ENCODE peak calls at places on chromosomes 2 and 18, in ten cellular contexts. One of them, this sample, is unnamed.

GRCh38 chr2:199819746-199820145 is 31.2 kb downstream of the FTCDNL1 start:
- DNase-seq in upper lobe of right lung: no peak
- DNase-seq in CD8-positive, alpha-beta T cell: no peak
- DNase-seq in neural progenitor cell: no peak
- DNase-seq in thoracic aorta: no peak
- DNase-seq in HCT116: no peak
- DNase-seq in esophagus squamous epithelium: no peak
- DNase-seq in cardiac muscle cell: no peak
- DNase-seq in heart right ventricle: no peak
- DNase-seq in psoas muscle: no peak
- DNase-seq in this sample: no peak

GRCh38 chr2:156541706-156542105 is 105.5 kb downstream of the GPD2 start:
- DNase-seq in thoracic aorta: no peak
- DNase-seq in upper lobe of right lung: no peak
- DNase-seq in psoas muscle: no peak
- DNase-seq in neural progenitor cell: no peak
- DNase-seq in CD8-positive, alpha-beta T cell: no peak
- DNase-seq in heart right ventricle: no peak
- DNase-seq in esophagus squamous epithelium: no peak
- DNase-seq in HCT116: no peak
- DNase-seq in cardiac muscle cell: no peak
- DNase-seq in this sample: no peak

GRCh38 chr2:10466801-10467200 is 18.7 kb upstream of the ODC1 start:
- DNase-seq in upper lobe of right lung: peak; percentile 44
- DNase-seq in HCT116: no peak
- DNase-seq in CD8-positive, alpha-beta T cell: no peak
- DNase-seq in heart right ventricle: no peak
- DNase-seq in thoracic aorta: no peak
- DNase-seq in psoas muscle: no peak
- DNase-seq in cardiac muscle cell: no peak
- DNase-seq in esophagus squamous epithelium: no peak
- DNase-seq in neural progenitor cell: no peak
- DNase-seq in this sample: peak; percentile 28

GRCh38 chr2:134275058-134275862 is 21.4 kb downstream of the MGAT5 start:
- DNase-seq in CD8-positive, alpha-beta T cell: peak; percentile 28
- DNase-seq in psoas muscle: no peak
- DNase-seq in neural progenitor cell: no peak
- DNase-seq in esophagus squamous epithelium: no peak
- DNase-seq in thoracic aorta: no peak
- DNase-seq in cardiac muscle cell: no peak
- DNase-seq in heart right ventricle: no peak
- DNase-seq in HCT116: no peak
- DNase-seq in upper lobe of right lung: no peak
- DNase-seq in this sample: no peak

GRCh38 chr2:160893581-160893980 is 266.6 kb upstream of the TANK start:
- DNase-seq in heart right ventricle: peak; percentile 22
- DNase-seq in HCT116: no peak
- DNase-seq in upper lobe of right lung: no peak
- DNase-seq in thoracic aorta: no peak
- DNase-seq in neural progenitor cell: no peak
- DNase-seq in cardiac muscle cell: no peak
- DNase-seq in CD8-positive, alpha-beta T cell: no peak
- DNase-seq in esophagus squamous epithelium: no peak
- DNase-seq in psoas muscle: no peak
- DNase-seq in this sample: no peak

GRCh38 chr18:25282922-25283703 is 68.9 kb downstream of the ZNF521 start:
- DNase-seq in neural progenitor cell: peak; percentile 24
- DNase-seq in heart right ventricle: no peak
- DNase-seq in esophagus squamous epithelium: no peak
- DNase-seq in cardiac muscle cell: peak; percentile 45
- DNase-seq in psoas muscle: no peak
- DNase-seq in HCT116: no peak
- DNase-seq in upper lobe of right lung: no peak
- DNase-seq in CD8-positive, alpha-beta T cell: no peak
- DNase-seq in thoracic aorta: no peak
- DNase-seq in this sample: no peak

GRCh38 chr2:207786956-207787516 is 17.3 kb upstream of the FZD5 start:
- DNase-seq in esophagus squamous epithelium: no peak
- DNase-seq in upper lobe of right lung: no peak
- DNase-seq in psoas muscle: no peak
- DNase-seq in heart right ventricle: no peak
- DNase-seq in CD8-positive, alpha-beta T cell: no peak
- DNase-seq in thoracic aorta: no peak
- DNase-seq in neural progenitor cell: no peak
- DNase-seq in HCT116: no peak
- DNase-seq in cardiac muscle cell: no peak
- DNase-seq in this sample: no peak

GRCh38 chr18:46624127-46624526 is 32.9 kb downstream of the LOXHD1 start:
- DNase-seq in heart right ventricle: no peak
- DNase-seq in HCT116: no peak
- DNase-seq in upper lobe of right lung: no peak
- DNase-seq in neural progenitor cell: no peak
- DNase-seq in thoracic aorta: no peak
- DNase-seq in psoas muscle: no peak
- DNase-seq in cardiac muscle cell: no peak
- DNase-seq in esophagus squamous epithelium: no peak
- DNase-seq in CD8-positive, alpha-beta T cell: no peak
- DNase-seq in this sample: no peak

GRCh38 chr2:165406053-165406628 is 63.4 kb upstream of the CSRNP3 start:
- DNase-seq in thoracic aorta: no peak
- DNase-seq in neural progenitor cell: peak; percentile 47
- DNase-seq in esophagus squamous epithelium: no peak
- DNase-seq in CD8-positive, alpha-beta T cell: no peak
- DNase-seq in heart right ventricle: no peak
- DNase-seq in cardiac muscle cell: no peak
- DNase-seq in psoas muscle: no peak
- DNase-seq in upper lobe of right lung: no peak
- DNase-seq in HCT116: no peak
- DNase-seq in this sample: no peak

GRCh38 chr2:238286987-238287386 is 1.4 kb downstream of the PER2 start:
- DNase-seq in heart right ventricle: no peak
- DNase-seq in HCT116: no peak
- DNase-seq in CD8-positive, alpha-beta T cell: no peak
- DNase-seq in psoas muscle: peak; percentile 41
- DNase-seq in thoracic aorta: no peak
- DNase-seq in neural progenitor cell: no peak
- DNase-seq in upper lobe of right lung: no peak
- DNase-seq in cardiac muscle cell: no peak
- DNase-seq in esophagus squamous epithelium: no peak
- DNase-seq in this sample: peak; percentile 63

GRCh38 chr2:187360286-187360685 is 87.8 kb downstream of the CALCRL start:
- DNase-seq in heart right ventricle: no peak
- DNase-seq in HCT116: no peak
- DNase-seq in thoracic aorta: no peak
- DNase-seq in cardiac muscle cell: no peak
- DNase-seq in neural progenitor cell: no peak
- DNase-seq in CD8-positive, alpha-beta T cell: no peak
- DNase-seq in esophagus squamous epithelium: no peak
- DNase-seq in upper lobe of right lung: no peak
- DNase-seq in psoas muscle: no peak
- DNase-seq in this sample: no peak

GRCh38 chr2:15919716-15920444 is 20.5 kb upstream of the MYCN start:
- DNase-seq in thoracic aorta: no peak
- DNase-seq in psoas muscle: no peak
- DNase-seq in cardiac muscle cell: no peak
- DNase-seq in HCT116: no peak
- DNase-seq in upper lobe of right lung: no peak
- DNase-seq in esophagus squamous epithelium: no peak
- DNase-seq in neural progenitor cell: no peak
- DNase-seq in CD8-positive, alpha-beta T cell: no peak
- DNase-seq in heart right ventricle: no peak
- DNase-seq in this sample: no peak

GRCh38 chr2:73092146-73092783 is 20.5 kb downstream of the RAB11FIP5 start:
- DNase-seq in upper lobe of right lung: no peak
- DNase-seq in psoas muscle: no peak
- DNase-seq in HCT116: no peak
- DNase-seq in heart right ventricle: no peak
- DNase-seq in CD8-positive, alpha-beta T cell: no peak
- DNase-seq in thoracic aorta: no peak
- DNase-seq in esophagus squamous epithelium: no peak
- DNase-seq in neural progenitor cell: no peak
- DNase-seq in cardiac muscle cell: no peak
- DNase-seq in this sample: no peak

GRCh38 chr18:11992096-11992785 is 10.9 kb downstream of the IMPA2 start:
- DNase-seq in CD8-positive, alpha-beta T cell: no peak
- DNase-seq in psoas muscle: no peak
- DNase-seq in cardiac muscle cell: no peak
- DNase-seq in HCT116: no peak
- DNase-seq in heart right ventricle: no peak
- DNase-seq in neural progenitor cell: no peak
- DNase-seq in upper lobe of right lung: no peak
- DNase-seq in esophagus squamous epithelium: no peak
- DNase-seq in thoracic aorta: no peak
- DNase-seq in this sample: peak; percentile 21

GRCh38 chr2:190178066-190178722 is 115.7 kb upstream of the MSTN start:
- DNase-seq in CD8-positive, alpha-beta T cell: no peak
- DNase-seq in thoracic aorta: no peak
- DNase-seq in cardiac muscle cell: no peak
- DNase-seq in psoas muscle: no peak
- DNase-seq in heart right ventricle: no peak
- DNase-seq in esophagus squamous epithelium: no peak
- DNase-seq in HCT116: no peak
- DNase-seq in neural progenitor cell: no peak
- DNase-seq in upper lobe of right lung: no peak
- DNase-seq in this sample: no peak

DNA sequence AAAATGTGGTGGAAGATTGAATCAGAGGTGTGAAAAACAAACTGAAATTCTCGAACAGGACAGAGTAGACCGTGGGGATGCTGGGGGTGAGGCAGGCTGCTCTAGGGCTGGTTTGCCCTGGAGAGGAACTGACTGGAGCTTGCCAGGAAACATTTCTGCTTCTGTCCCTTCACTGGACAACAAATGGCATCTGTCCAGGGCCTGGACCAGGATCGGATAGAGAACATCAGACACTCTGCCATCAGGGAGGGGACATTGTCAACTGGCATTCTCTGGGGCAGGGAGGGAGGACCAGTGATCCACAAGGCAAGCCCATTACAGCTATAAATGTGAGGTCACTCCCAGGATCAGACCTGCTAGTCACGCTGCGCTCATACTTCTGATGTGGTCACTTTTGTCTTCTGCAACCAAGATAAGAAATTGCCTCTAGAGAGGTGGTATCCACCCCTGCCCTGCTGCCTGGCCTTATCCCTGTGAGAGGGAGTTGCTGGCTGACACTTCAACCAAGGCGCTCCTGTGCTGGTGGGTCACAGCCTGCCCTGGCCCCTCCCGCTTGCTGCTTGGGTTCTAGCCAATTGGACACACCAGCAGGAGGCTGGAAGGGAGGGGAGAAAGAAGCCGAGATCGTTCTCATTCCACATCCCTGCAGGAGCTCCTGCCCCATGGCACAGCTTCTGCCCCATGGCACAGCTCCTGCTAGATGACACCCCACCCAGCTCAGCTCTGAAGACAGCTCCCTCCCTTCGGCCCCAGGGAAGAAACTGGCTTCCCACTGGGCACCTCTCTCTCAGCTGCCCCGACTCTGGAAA is 8.7 kb downstream of the NPPC start:
- DNase-seq in cardiac muscle cell: no peak
- DNase-seq in neural progenitor cell: peak; percentile 31
- DNase-seq in esophagus squamous epithelium: no peak
- DNase-seq in heart right ventricle: peak; percentile 38
- DNase-seq in thoracic aorta: no peak
- DNase-seq in HCT116: no peak
- DNase-seq in psoas muscle: no peak
- DNase-seq in upper lobe of right lung: peak; percentile 30
- DNase-seq in CD8-positive, alpha-beta T cell: no peak
- DNase-seq in this sample: peak; percentile 55
- H3K4me1 ChIP-seq in cardiac muscle cell: no peaks in the 10 kb centered on the region
- H3K4me1 ChIP-seq in neural progenitor cell: no peaks in the 10 kb centered on the region
- H3K4me1 ChIP-seq in esophagus squamous epithelium: no peaks in the 10 kb centered on the region
- H3K4me1 ChIP-seq in heart right ventricle: peaks cover 10% of the 10 kb centered on the region
- H3K4me1 ChIP-seq in thoracic aorta: no peaks in the 10 kb centered on the region
- H3K4me1 ChIP-seq in HCT116: no peaks in the 10 kb centered on the region
- H3K4me1 ChIP-seq in psoas muscle: no peaks in the 10 kb centered on the region
- H3K4me1 ChIP-seq in upper lobe of right lung: no peaks in the 10 kb centered on the region
- H3K4me1 ChIP-seq in CD8-positive, alpha-beta T cell: no peaks in the 10 kb centered on the region
- H3K4me1 ChIP-seq in this sample: no peaks in the 10 kb centered on the region

DNA sequence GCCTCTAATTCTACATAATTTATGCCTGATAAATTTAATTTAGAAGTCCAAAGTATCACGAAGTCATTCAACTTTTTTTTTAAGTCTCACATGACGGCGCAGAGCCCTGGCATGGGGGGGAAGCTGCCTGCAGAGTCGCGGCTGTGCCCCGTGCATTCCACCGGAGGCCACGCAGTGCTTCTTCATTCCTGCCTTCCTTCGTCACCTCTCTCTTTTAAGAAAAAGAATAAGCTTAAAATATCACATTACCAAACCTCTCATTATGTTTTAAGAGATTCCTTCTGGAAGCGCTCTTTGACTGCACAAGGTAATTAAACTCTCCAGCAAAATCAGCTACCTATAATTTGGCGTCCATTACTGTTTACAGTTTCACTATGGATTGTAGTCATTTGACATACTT is 20.3 kb upstream of the KIDINS220 start:
- DNase-seq in heart right ventricle: no peak
- DNase-seq in psoas muscle: no peak
- DNase-seq in esophagus squamous epithelium: no peak
- DNase-seq in HCT116: no peak
- DNase-seq in upper lobe of right lung: no peak
- DNase-seq in thoracic aorta: no peak
- DNase-seq in neural progenitor cell: no peak
- DNase-seq in CD8-positive, alpha-beta T cell: no peak
- DNase-seq in cardiac muscle cell: no peak
- DNase-seq in this sample: no peak
- H3K4me3 ChIP-seq in heart right ventricle: no peak overlapping the region
- H3K4me3 ChIP-seq in psoas muscle: no peak overlapping the region
- H3K4me3 ChIP-seq in esophagus squamous epithelium: no peak overlapping the region
- H3K4me3 ChIP-seq in HCT116: no peak overlapping the region
- H3K4me3 ChIP-seq in upper lobe of right lung: no peak overlapping the region
- H3K4me3 ChIP-seq in thoracic aorta: no peak overlapping the region
- H3K4me3 ChIP-seq in neural progenitor cell: no peak overlapping the region
- H3K4me3 ChIP-seq in CD8-positive, alpha-beta T cell: no peak overlapping the region
- H3K4me3 ChIP-seq in cardiac muscle cell: no peak overlapping the region
- H3K4me3 ChIP-seq in this sample: no peak overlapping the region

GRCh38 chr2:37142546-37142945 is 14.2 kb downstream of the EIF2AK2 start:
- DNase-seq in neural progenitor cell: no peak
- DNase-seq in CD8-positive, alpha-beta T cell: no peak
- DNase-seq in HCT116: no peak
- DNase-seq in heart right ventricle: no peak
- DNase-seq in thoracic aorta: no peak
- DNase-seq in psoas muscle: no peak
- DNase-seq in esophagus squamous epithelium: no peak
- DNase-seq in cardiac muscle cell: no peak
- DNase-seq in upper lobe of right lung: no peak
- DNase-seq in this sample: no peak
- TF ChIP-seq CTCF in neural progenitor cell: no peak
- TF ChIP-seq CTCF in CD8-positive, alpha-beta T cell: no peak
- TF ChIP-seq CTCF in HCT116: peak; percentile 29
- TF ChIP-seq CTCF in heart right ventricle: no peak
- TF ChIP-seq CTCF in thoracic aorta: no peak
- TF ChIP-seq CTCF in psoas muscle: no peak
- TF ChIP-seq CTCF in esophagus squamous epithelium: no peak
- TF ChIP-seq CTCF in cardiac muscle cell: no peak
- TF ChIP-seq CTCF in upper lobe of right lung: no peak
- TF ChIP-seq CTCF in this sample: no peak

GRCh38 chr2:77121518-77121917 is 400.7 kb downstream of the LRRTM4 start:
- DNase-seq in psoas muscle: no peak
- DNase-seq in esophagus squamous epithelium: no peak
- DNase-seq in HCT116: no peak
- DNase-seq in neural progenitor cell: no peak
- DNase-seq in heart right ventricle: no peak
- DNase-seq in upper lobe of right lung: no peak
- DNase-seq in cardiac muscle cell: no peak
- DNase-seq in thoracic aorta: no peak
- DNase-seq in CD8-positive, alpha-beta T cell: no peak
- DNase-seq in this sample: no peak
- H3K4me1 ChIP-seq in psoas muscle: no peaks in the 10 kb centered on the region
- H3K4me1 ChIP-seq in esophagus squamous epithelium: no peaks in the 10 kb centered on the region
- H3K4me1 ChIP-seq in HCT116: no peaks in the 10 kb centered on the region
- H3K4me1 ChIP-seq in neural progenitor cell: no peaks in the 10 kb centered on the region
- H3K4me1 ChIP-seq in heart right ventricle: no peaks in the 10 kb centered on the region
- H3K4me1 ChIP-seq in upper lobe of right lung: no peaks in the 10 kb centered on the region
- H3K4me1 ChIP-seq in cardiac muscle cell: no peaks in the 10 kb centered on the region
- H3K4me1 ChIP-seq in thoracic aorta: no peaks in the 10 kb centered on the region
- H3K4me1 ChIP-seq in CD8-positive, alpha-beta T cell: no peaks in the 10 kb centered on the region
- H3K4me1 ChIP-seq in this sample: no peaks in the 10 kb centered on the region

This sample was measured in sigmoid colon.